ENCODE peak calls at places on chromosomes 2 and 18, in six cellular contexts. U is omental fat pad, D is right lobe of liver, Z is mammary epithelial cell, G is Caco-2, B is GM13976. O is an unnamed sample.

GRCh38 chr2:105271393-105272045 is 30.0 kb downstream of the GPR45 start:
- DNase-seq in D (no peak), U (no peak), B (no peak), Z (no peak), G (no peak), O (no peak)

GRCh38 chr18:63951302-63951705 is 2.2 kb downstream of the HMSD start:
- DNase-seq in G (no peak), D (no peak), U (no peak), Z (peak), B (peak), O (no peak)

GRCh38 chr2:235126771-235127170 is 175.0 kb downstream of the SH3BP4 start:
- DNase-seq in G (no peak), Z (no peak), B (no peak), U (no peak), D (no peak), O (no peak)

GRCh38 chr2:20506281-20506685 is 59.4 kb downstream of the RHOB start:
- DNase-seq in U (no peak), D (no peak), Z (peak), B (no peak), G (no peak), O (no peak)

GRCh38 chr2:239832995-239833727 is 192.0 kb downstream of the NDUFA10 start:
- DNase-seq in Z (no peak), B (no peak), D (no peak), G (no peak), U (no peak), O (no peak)

GRCh38 chr2:8679827-8680731 is 1.8 kb upstream of the ID2 start:
- DNase-seq in B (no peak), Z (no peak), D (peak), U (no peak), G (peak), O (no peak)

GRCh38 chr2:46913471-46914381 is 1.9 kb downstream of the MCFD2 start:
- DNase-seq in U (no peak), B (no peak), D (peak), Z (peak), G (peak), O (peak)

GRCh38 chr2:23330214-23330613 is 54.8 kb upstream of the KLHL29 start:
- DNase-seq in B (no peak), D (no peak), U (no peak), G (peak), Z (no peak), O (no peak)

GRCh38 chr2:66170681-66171234 is 264.2 kb upstream of the MEIS1 start:
- DNase-seq in U (no peak), Z (peak), G (no peak), D (no peak), B (no peak), O (no peak)

GRCh38 chr18:34352385-34353163 is 127.9 kb upstream of the NOL4 start:
- DNase-seq in D (no peak), Z (no peak), U (no peak), G (no peak), B (no peak), O (no peak)

GRCh38 chr2:239610457-239611221 is 209.8 kb upstream of the HDAC4 start:
- DNase-seq in B (no peak), D (no peak), U (no peak), G (no peak), Z (no peak), O (no peak)

GRCh38 chr18:49884465-49884864 is 71.1 kb upstream of the ACAA2 start:
- DNase-seq in B (no peak), U (no peak), D (no peak), G (no peak), Z (no peak), O (no peak)

GRCh38 chr18:49884959-49885358 is 71.6 kb upstream of the ACAA2 start:
- DNase-seq in D (no peak), G (no peak), B (no peak), U (no peak), Z (peak), O (no peak)

GRCh38 chr18:49890041-49890440 is 76.7 kb upstream of the ACAA2 start:
- DNase-seq in D (no peak), Z (no peak), U (no peak), B (no peak), G (no peak), O (no peak)

GRCh38 chr18:49892148-49892924 is 79.0 kb upstream of the ACAA2 start:
- DNase-seq in B (no peak), G (no peak), U (no peak), D (no peak), Z (peak), O (no peak)

GRCh38 chr18:49886891-49887764 is 73.8 kb upstream of the ACAA2 start:
- DNase-seq in U (no peak), G (no peak), B (no peak), D (no peak), Z (peak), O (no peak)
- TF ChIP-seq CTCF in U (no peak), G (no peak), B (peak), D (no peak), Z (no peak), O (no peak)

GRCh38 chr2:128312411-128312810 is 6.3 kb downstream of the HS6ST1 start:
- DNase-seq in B (no peak), U (no peak), D (no peak), Z (no peak), G (no peak), O (no peak)

GRCh38 chr2:128314348-128315121 is 4.1 kb downstream of the HS6ST1 start:
- DNase-seq in G (no peak), B (no peak), D (no peak), Z (no peak), U (no peak), O (peak)

GRCh38 chr2:128314026-128314347 is 4.7 kb downstream of the HS6ST1 start:
- DNase-seq in Z (no peak), U (no peak), D (no peak), B (peak), G (no peak), O (no peak)

GRCh38 chr2:128311755-128312341 is 6.8 kb downstream of the HS6ST1 start:
- DNase-seq in G (no peak), Z (no peak), B (no peak), D (peak), U (peak), O (peak)

GRCh38 chr2:128313076-128313836 is 5.4 kb downstream of the HS6ST1 start:
- DNase-seq in D (peak), Z (peak), B (no peak), U (no peak), G (peak), O (no peak)
- TF ChIP-seq CTCF in D (peak), Z (peak), B (no peak), U (no peak), G (peak), O (no peak)

DNA sequence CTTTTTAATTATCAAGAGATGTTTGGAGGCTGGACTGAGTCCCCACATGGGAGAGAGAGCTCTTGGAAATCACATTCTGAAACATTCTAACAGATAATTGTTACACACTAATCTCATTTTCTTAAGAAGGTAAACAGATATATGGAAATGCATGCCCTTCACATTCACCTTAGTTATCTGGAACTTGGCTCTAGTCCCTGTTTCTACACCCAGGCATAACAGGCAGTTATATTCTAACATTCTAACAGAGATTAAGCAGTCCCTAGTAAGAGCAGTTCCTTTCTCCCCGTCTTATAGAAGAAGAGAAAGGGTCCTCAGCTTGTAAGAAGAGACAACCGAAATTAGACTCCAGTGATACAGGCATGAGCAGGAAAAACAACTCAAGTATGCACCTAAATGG is 385.4 kb downstream of the SOX11 start:
- DNase-seq in B (no peak), D (no peak), U (no peak), Z (no peak), G (no peak), O (no peak)
- TF ChIP-seq CTCF in B (no peak), D (no peak), U (no peak), Z (no peak), G (no peak), O (no peak)

GRCh38 chr18:26085056-26085455 is 5.4 kb downstream of the SS18 start:
- DNase-seq in G (no peak), B (no peak), U (no peak), D (no peak), Z (no peak), O (no peak)

GRCh38 chr18:26083099-26083498 is 7.3 kb downstream of the SS18 start:
- DNase-seq in D (no peak), G (no peak), U (no peak), Z (no peak), B (no peak), O (no peak)

GRCh38 chr18:26086959-26087358 is 3.5 kb downstream of the SS18 start:
- DNase-seq in G (no peak), D (no peak), U (no peak), Z (no peak), B (no peak), O (no peak)

DNA sequence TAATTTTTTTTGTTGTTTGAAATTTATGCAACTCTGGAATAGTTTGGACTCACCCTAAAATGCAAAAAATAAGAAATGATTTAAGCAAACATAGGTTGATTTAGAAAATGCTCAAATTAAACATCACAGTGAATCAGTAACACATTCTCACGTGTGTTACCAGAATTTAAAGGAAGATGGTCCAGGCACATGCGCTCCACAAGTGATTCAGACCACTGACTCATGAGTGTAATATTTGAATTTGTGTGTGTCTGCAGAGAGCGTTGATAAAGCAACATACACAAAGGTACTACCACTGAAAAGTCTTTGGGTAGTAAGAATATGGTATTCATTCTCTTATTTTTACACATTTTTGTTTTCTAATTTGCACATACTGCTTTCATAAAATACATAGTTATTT is 7.9 kb downstream of the SS18 start:
- DNase-seq in G (no peak), U (no peak), Z (no peak), D (no peak), B (no peak), O (no peak)
- TF ChIP-seq CTCF in G (no peak), U (no peak), Z (no peak), D (no peak), B (no peak), O (no peak)

DNA sequence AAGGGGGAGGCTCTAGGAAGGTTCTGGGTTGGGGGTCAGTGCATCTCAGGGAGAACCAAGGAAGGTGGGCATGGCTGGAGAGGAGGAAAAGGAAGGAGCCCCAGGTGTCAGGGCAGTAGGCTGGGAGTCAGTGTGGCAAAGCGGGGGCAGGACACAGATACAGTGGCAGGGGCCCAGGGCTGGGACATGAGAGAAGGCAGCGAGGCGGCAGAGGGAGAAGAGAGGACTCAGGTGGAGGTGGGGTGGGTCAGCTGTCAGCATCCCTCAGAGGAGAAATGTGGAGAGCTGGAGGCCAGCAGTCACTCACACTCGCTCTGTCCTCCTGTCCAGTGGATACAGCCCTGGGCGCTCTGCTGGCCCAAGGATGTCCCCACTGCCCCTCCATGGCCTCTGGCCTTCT is 5.6 kb upstream of the GMPPA start:
- DNase-seq in B (no peak), U (no peak), G (no peak), Z (no peak), D (no peak), O (no peak)
- TF ChIP-seq CTCF in B (no peak), U (no peak), G (no peak), Z (no peak), D (no peak), O (no peak)

GRCh38 chr2:49259926-49260325 is 105.6 kb upstream of the FSHR start:
- DNase-seq in Z (no peak), D (no peak), B (no peak), U (no peak), G (no peak), O (no peak)

GRCh38 chr2:49251766-49252165 is 97.5 kb upstream of the FSHR start:
- DNase-seq in U (no peak), G (no peak), Z (no peak), D (no peak), B (no peak), O (no peak)

GRCh38 chr2:49254401-49254800 is 100.1 kb upstream of the FSHR start:
- DNase-seq in U (no peak), G (no peak), D (no peak), B (no peak), Z (no peak), O (no peak)

GRCh38 chr2:49251251-49251650 is 96.9 kb upstream of the FSHR start:
- DNase-seq in U (no peak), D (no peak), Z (no peak), B (no peak), G (no peak), O (no peak)

GRCh38 chr2:49255325-49256023 is 101.2 kb upstream of the FSHR start:
- DNase-seq in G (no peak), Z (no peak), D (no peak), U (no peak), B (no peak), O (no peak)
- TF ChIP-seq CTCF in G (no peak), Z (no peak), D (peak), U (no peak), B (no peak), O (no peak)

GRCh38 chr18:62877448-62878221 is 162.3 kb downstream of the PHLPP1 start:
- DNase-seq in Z (no peak), D (no peak), U (no peak), G (no peak), B (no peak), O (no peak)
- TF ChIP-seq CTCF in Z (no peak), D (no peak), U (no peak), G (no peak), B (no peak), O (no peak)

GRCh38 chr2:106886916-106887758 is 1.2 kb upstream of the ST6GAL2 start:
- DNase-seq in D (peak), Z (peak), B (peak), U (no peak), G (peak), O (no peak)
- TF ChIP-seq CTCF in D (no peak), Z (no peak), B (no peak), U (no peak), G (no peak), O (no peak)

O was measured in psoas muscle.